ENCODE peak calls at places on chromosomes 4 and X, in eight cellular contexts. B is HepG2, G is A549, M is SK-N-SH, W is K562, Q is WTC11, P is GM12878, O is H1. V is an unnamed sample.

GRCh38 chr4:3257691-3258482 is 8.9 kb downstream of the MSANTD1 start:
- DNase-seq in B (no peak), G (no peak), M (no peak), W (no peak), Q (peak; percentile 7), P (peak; percentile 7), O (no peak), V (peak; percentile 74)

GRCh38 chr4:158299459-158300007 is 89.2 kb downstream of the TMEM144 start:
- DNase-seq in B (peak; percentile 61), G (peak; percentile 11), M (peak; percentile 70), W (peak; percentile 23), Q (no peak), P (no peak), O (no peak), V (no peak)

GRCh38 chrX:31058284-31058683 is 13.6 kb downstream of the FTHL17 start:
- DNase-seq in B (no peak), G (no peak), M (no peak), W (no peak), Q (no peak), P (no peak), O (no peak), V (no peak)

GRCh38 chr4:93237526-93237925 is 591.0 kb upstream of the ATOH1 start:
- DNase-seq in B (no peak), G (no peak), M (no peak), W (no peak), Q (no peak), P (no peak), O (no peak), V (no peak)

GRCh38 chrX:3449287-3449686 is 102.8 kb upstream of the MXRA5 start:
- DNase-seq in B (no peak), G (no peak), M (no peak), W (no peak), Q (no peak), P (no peak), O (no peak), V (no peak)

GRCh38 chr4:150004481-150004880 is 73.8 kb upstream of the DCLK2 start:
- DNase-seq in B (no peak), G (no peak), M (no peak), W (no peak), Q (no peak), P (no peak), O (no peak), V (peak; percentile 58)

GRCh38 chr4:96913437-96914075 is 1073.7 kb downstream of the PDHA2 start:
- DNase-seq in B (no peak), G (no peak), M (peak; percentile 45), W (no peak), Q (no peak), P (no peak), O (no peak), V (no peak)

GRCh38 chrX:149830192-149830873 is 48.6 kb downstream of the MAGEA9 start:
- DNase-seq in B (no peak), G (no peak), M (no peak), W (no peak), Q (peak; percentile 37), P (peak; percentile 17), O (no peak), V (peak; percentile 17)

GRCh38 chrX:13463608-13464007 is 105.8 kb upstream of the EGFL6 start:
- DNase-seq in B (no peak), G (no peak), M (no peak), W (no peak), Q (no peak), P (no peak), O (no peak), V (peak; percentile 98)

GRCh38 chrX:118945921-118946320 is 28.5 kb upstream of the LONRF3 start:
- DNase-seq in B (no peak), G (no peak), M (no peak), W (no peak), Q (no peak), P (no peak), O (no peak), V (no peak)

GRCh38 chr4:93658443-93658842 is 170.1 kb upstream of the ATOH1 start:
- DNase-seq in B (no peak), G (no peak), M (no peak), W (no peak), Q (no peak), P (no peak), O (no peak), V (peak; percentile 19)

GRCh38 chr4:174222266-174222872 is 61.1 kb downstream of the FBXO8 start:
- DNase-seq in B (peak; percentile 16), G (no peak), M (no peak), W (peak; percentile 60), Q (no peak), P (no peak), O (no peak), V (peak; percentile 29)

GRCh38 chr4:158870282-158871049 is 101.6 kb downstream of the FNIP2 start:
- DNase-seq in B (no peak), G (no peak), M (peak; percentile 77), W (no peak), Q (peak; percentile 62), P (no peak), O (peak; percentile 5), V (no peak)

GRCh38 chr4:161799687-161800086 is 364.1 kb downstream of the FSTL5 start:
- DNase-seq in B (peak; percentile 52), G (peak; percentile 1), M (no peak), W (no peak), Q (no peak), P (no peak), O (no peak), V (peak; percentile 2)

GRCh38 chrX:37383313-37383712 is 34.1 kb downstream of the PRRG1 start:
- DNase-seq in B (no peak), G (no peak), M (no peak), W (no peak), Q (no peak), P (no peak), O (no peak), V (peak; percentile 28)

GRCh38 chrX:129845616-129846190 is 2.0 kb upstream of the ZDHHC9 start:
- DNase-seq in B (no peak), G (no peak), M (no peak), W (no peak), Q (no peak), P (no peak), O (no peak), V (no peak)

GRCh38 chr4:141534985-141535384 is 101.4 kb upstream of the IL15 start:
- DNase-seq in B (no peak), G (no peak), M (no peak), W (no peak), Q (no peak), P (no peak), O (no peak), V (peak; percentile 19)
- TF ChIP-seq USF2 in B (no peak), G (no peak), M (no peak), W (no peak), Q (no peak), P (no peak), O (no peak), V (no peak)

GRCh38 chr4:122227202-122227601 is 75.1 kb downstream of the BLTP1 start:
- DNase-seq in B (no peak), G (no peak), M (no peak), W (no peak), Q (no peak), P (no peak), O (no peak), V (no peak)

GRCh38 chr4:122229857-122230256 is 77.7 kb downstream of the BLTP1 start:
- DNase-seq in B (no peak), G (no peak), M (no peak), W (no peak), Q (no peak), P (no peak), O (no peak), V (no peak)

GRCh38 chr4:122221322-122221721 is 69.2 kb downstream of the BLTP1 start:
- DNase-seq in B (no peak), G (no peak), M (no peak), W (no peak), Q (no peak), P (no peak), O (no peak), V (no peak)

GRCh38 chr4:122219356-122219755 is 67.2 kb downstream of the BLTP1 start:
- DNase-seq in B (no peak), G (no peak), M (no peak), W (no peak), Q (no peak), P (no peak), O (no peak), V (no peak)

GRCh38 chr4:122224348-122224747 is 72.2 kb downstream of the BLTP1 start:
- DNase-seq in B (no peak), G (peak; percentile 0), M (no peak), W (peak; percentile 31), Q (peak; percentile 11), P (no peak), O (no peak), V (peak; percentile 22)
- TF ChIP-seq USF2 in B (no peak), G (no peak), M (no peak), W (no peak), Q (no peak), P (no peak), O (no peak), V (no peak)

DNA sequence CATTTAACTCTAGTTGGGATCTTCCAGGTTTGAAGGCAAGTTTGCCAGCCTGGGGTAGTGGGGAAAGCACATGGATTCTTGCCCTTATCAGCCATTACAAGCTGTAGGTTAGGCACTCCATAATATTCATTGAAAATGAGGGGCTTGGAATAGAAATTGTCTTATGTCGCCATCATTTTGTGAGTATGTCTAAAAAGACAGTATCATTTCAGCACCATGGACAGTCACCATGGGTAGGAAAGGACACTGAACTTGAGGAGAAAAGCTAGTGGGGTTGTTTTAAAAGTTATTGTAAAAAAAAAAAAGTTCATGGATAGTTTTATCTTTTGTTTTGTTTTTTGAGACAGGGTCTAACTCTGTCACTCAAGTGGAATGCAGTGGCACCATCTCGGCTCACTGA is 356.1 kb downstream of the HNRNPD start:
- DNase-seq in B (peak; percentile 12), G (peak; percentile 1), M (no peak), W (peak; percentile 44), Q (no peak), P (no peak), O (no peak), V (peak; percentile 32)
- TF ChIP-seq USF2 in B (no peak), G (no peak), M (no peak), W (no peak), Q (no peak), P (no peak), O (no peak), V (no peak)

GRCh38 chr4:114137984-114138383 is 158.5 kb upstream of the ARSJ start:
- DNase-seq in B (no peak), G (no peak), M (no peak), W (no peak), Q (no peak), P (no peak), O (no peak), V (no peak)

GRCh38 chr4:114136067-114136466 is 156.6 kb upstream of the ARSJ start:
- DNase-seq in B (no peak), G (no peak), M (no peak), W (no peak), Q (no peak), P (no peak), O (no peak), V (peak; percentile 12)

GRCh38 chr4:114132830-114133229 is 153.4 kb upstream of the ARSJ start:
- DNase-seq in B (no peak), G (peak; percentile 8), M (no peak), W (peak; percentile 0), Q (no peak), P (no peak), O (no peak), V (no peak)

DNA sequence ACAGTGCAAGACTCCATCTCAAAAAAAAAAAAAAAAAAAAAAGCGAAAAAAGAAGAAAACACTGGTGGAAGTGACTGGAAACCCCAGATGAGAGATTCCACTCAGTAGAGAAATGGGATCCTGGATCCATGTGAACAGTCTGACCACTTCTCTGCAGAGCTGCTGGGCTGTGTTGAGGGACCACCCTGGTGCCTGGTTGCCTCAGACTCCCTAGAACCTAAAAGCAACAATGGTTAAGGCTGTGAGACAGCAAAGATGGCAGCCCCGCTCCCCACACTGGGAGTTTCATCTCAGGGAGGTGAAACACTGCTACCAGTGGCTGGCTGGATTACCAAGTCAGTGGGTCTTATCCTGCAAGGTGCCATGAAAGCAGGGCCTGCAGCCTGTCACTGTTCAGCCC is 152.8 kb upstream of the ARSJ start:
- DNase-seq in B (no peak), G (no peak), M (no peak), W (no peak), Q (no peak), P (no peak), O (no peak), V (no peak)
- TF ChIP-seq USF2 in B (no peak), G (no peak), M (no peak), W (no peak), Q (no peak), P (no peak), O (no peak), V (no peak)